ENCODE peak calls at places on chromosomes 2 and 18, in seven cellular contexts. Q, H, I, P, K, C and J are unnamed samples.

GRCh38 chr2:107405261-107405660 is 421.4 kb upstream of the RGPD4 start:
- DNase-seq in I (no peak), Q (no peak), H (no peak), K (no peak), P (no peak), C (no peak), J (no peak)

GRCh38 chr2:119010336-119010735 is 68.3 kb downstream of the MARCO start:
- DNase-seq in C (no peak), H (no peak), K (no peak), I (no peak), P (no peak), Q (no peak), J (no peak)

GRCh38 chr2:19623488-19623887 is 265.1 kb upstream of the OSR1 start:
- DNase-seq in H (no peak), I (no peak), P (no peak), K (no peak), C (no peak), Q (peak; percentile 60), J (no peak)

GRCh38 chr2:194126418-194126817 is 1530.6 kb upstream of the SLC39A10 start:
- DNase-seq in K (no peak), C (no peak), I (no peak), P (no peak), Q (no peak), H (no peak), J (no peak)

GRCh38 chr18:33841221-33841967 is 263.4 kb downstream of the ASXL3 start:
- DNase-seq in P (no peak), H (no peak), Q (no peak), K (no peak), I (no peak), C (no peak), J (no peak)

GRCh38 chr2:22904126-22904684 is 480.8 kb upstream of the KLHL29 start:
- DNase-seq in C (no peak), I (peak; percentile 62), K (no peak), P (no peak), H (peak; percentile 77), Q (no peak), J (no peak)

GRCh38 chr2:119283873-119284331 is 60.3 kb downstream of the STEAP3 start:
- DNase-seq in Q (peak; percentile 80), C (no peak), P (peak; percentile 85), I (no peak), K (no peak), H (no peak), J (no peak)

GRCh38 chr2:114724513-114724912 is 282.1 kb downstream of the DPP10 start:
- DNase-seq in I (peak; percentile 41), H (no peak), K (no peak), P (no peak), C (no peak), Q (no peak), J (no peak)

GRCh38 chr2:70659551-70659950 is 105.9 kb upstream of the TGFA start:
- DNase-seq in I (no peak), Q (no peak), H (peak; percentile 22), K (no peak), C (no peak), P (no peak), J (no peak)

GRCh38 chr2:38889045-38889444 is 630 bp upstream of the ARHGEF33 start:
- DNase-seq in I (no peak), H (no peak), C (no peak), K (no peak), Q (no peak), P (no peak), J (no peak)

GRCh38 chr18:47909484-47909883 is 21.0 kb downstream of the SMAD2 start:
- DNase-seq in I (no peak), H (no peak), C (no peak), P (no peak), K (no peak), Q (no peak), J (no peak)

GRCh38 chr2:127541849-127542630 is 6.6 kb downstream of the MYO7B start:
- DNase-seq in I (no peak), P (no peak), C (no peak), K (no peak), H (peak; percentile 87), Q (no peak), J (no peak)

GRCh38 chr2:191386938-191387536 is 141.8 kb downstream of the MYO1B start:
- DNase-seq in K (no peak), P (no peak), I (no peak), C (no peak), Q (peak; percentile 89), H (no peak), J (no peak)

GRCh38 chr2:45124456-45124855 is 115.2 kb upstream of the SIX2 start:
- DNase-seq in C (no peak), P (no peak), H (no peak), I (no peak), K (no peak), Q (no peak), J (no peak)

GRCh38 chr2:127039387-127040031 is 67.4 kb downstream of the BIN1 start:
- DNase-seq in C (no peak), K (no peak), P (no peak), H (peak; percentile 72), Q (no peak), I (no peak), J (no peak)

GRCh38 chr2:176092270-176093144 is at the start of gene HOXD13:
- DNase-seq in C (no peak), H (no peak), Q (no peak), P (peak; percentile 60), I (peak; percentile 87), K (no peak), J (no peak)

GRCh38 chr2:78145997-78146722 is 624.0 kb upstream of the LRRTM4 start:
- DNase-seq in H (no peak), Q (no peak), C (no peak), K (no peak), I (no peak), P (no peak), J (no peak)

GRCh38 chr2:45748239-45748638 is 96.8 kb downstream of the PRKCE start:
- DNase-seq in H (no peak), C (no peak), I (peak; percentile 52), Q (peak; percentile 63), K (no peak), P (no peak), J (no peak)

GRCh38 chr2:209519911-209520310 is 96.1 kb downstream of the MAP2 start:
- DNase-seq in I (no peak), P (no peak), C (no peak), Q (no peak), H (no peak), K (no peak), J (no peak)
- H3K27me3 ChIP-seq in I (no peaks in the 10 kb centered on the region), P (no peaks in the 10 kb centered on the region), C (no peaks in the 10 kb centered on the region), Q (no peaks in the 10 kb centered on the region), H (no peaks in the 10 kb centered on the region), K (no peaks in the 10 kb centered on the region), J (no peaks in the 10 kb centered on the region)

DNA sequence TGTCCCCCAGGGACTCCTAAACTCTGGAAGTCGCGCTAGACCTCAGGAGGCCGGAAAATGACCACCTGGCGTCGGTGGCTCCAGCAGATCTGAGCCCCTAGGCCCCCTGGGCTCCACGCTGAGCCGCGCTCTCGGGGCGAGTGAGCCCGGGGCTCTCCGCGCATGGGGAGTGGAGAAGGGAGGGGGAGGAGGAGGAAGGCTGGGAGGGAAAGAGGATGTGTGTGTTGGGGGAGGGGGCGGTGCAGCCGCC is 898 bp upstream of the DLX1 start:
- DNase-seq in P (no peak), Q (no peak), I (no peak), C (no peak), K (no peak), H (no peak), J (no peak)
- H3K4me3 ChIP-seq in P (peak overlapping the region; percentile 43), Q (peak overlapping the region; percentile 49), I (peak overlapping the region; percentile 8), C (peak overlapping the region; percentile 13), K (peak overlapping the region; percentile 51), H (no peak overlapping the region), J (peak overlapping the region; percentile 39)

GRCh38 chr18:697771-698170 is 14.7 kb downstream of the ENOSF1 start:
- DNase-seq in H (peak; percentile 15), I (no peak), C (no peak), Q (no peak), P (no peak), K (no peak), J (no peak)

GRCh38 chr18:703660-704018 is 8.8 kb downstream of the ENOSF1 start:
- DNase-seq in I (no peak), K (no peak), C (no peak), Q (no peak), H (no peak), P (no peak), J (no peak)

GRCh38 chr18:706438-706837 is 6.0 kb downstream of the ENOSF1 start:
- DNase-seq in K (no peak), I (no peak), Q (no peak), C (no peak), P (no peak), H (no peak), J (no peak)

GRCh38 chr18:708096-708495 is 4.3 kb downstream of the ENOSF1 start:
- DNase-seq in I (no peak), P (no peak), H (no peak), C (no peak), K (no peak), Q (no peak), J (no peak)

DNA sequence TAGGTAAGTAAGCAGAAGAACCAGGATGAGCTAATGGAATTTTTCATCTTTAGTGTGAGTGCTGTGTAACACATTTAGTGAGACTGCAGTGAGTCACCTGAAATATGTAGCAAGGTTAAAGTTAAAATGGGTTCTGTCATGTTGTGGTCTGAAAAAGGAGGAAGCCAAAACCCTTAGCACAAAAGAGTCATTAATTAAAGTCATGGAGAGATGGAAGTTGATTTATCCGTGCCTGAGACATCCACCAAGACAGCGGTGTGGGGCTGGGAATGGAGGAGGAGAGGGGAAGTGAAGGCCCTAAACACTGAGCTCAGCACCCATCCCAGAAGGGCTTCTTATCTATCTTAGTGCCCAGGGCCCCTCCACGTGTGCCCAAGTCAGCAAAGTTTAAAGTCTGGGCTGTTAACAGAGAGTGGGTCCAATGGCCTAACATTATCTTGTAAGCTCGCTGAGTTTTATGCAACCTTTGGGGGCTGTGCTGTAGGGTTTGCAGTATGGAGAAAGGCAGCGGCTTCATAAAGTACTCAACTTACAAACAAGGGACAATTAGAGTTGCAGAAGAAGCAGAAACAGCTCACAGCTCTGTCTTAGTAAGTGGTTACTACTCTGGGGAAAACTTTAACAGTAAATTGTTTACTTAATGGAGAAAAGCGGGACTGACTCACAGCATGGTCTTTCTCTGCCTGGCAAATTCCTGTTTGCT is 9.3 kb downstream of the ENOSF1 start:
- DNase-seq in Q (peak; percentile 91), C (no peak), I (peak; percentile 63), K (no peak), H (no peak), P (no peak), J (no peak)
- H3K4me1 ChIP-seq in Q (peaks cover 10% of the 10 kb centered on the region), C (no peaks in the 10 kb centered on the region), I (peaks cover 19% of the 10 kb centered on the region), K (peaks cover under 1% of the 10 kb centered on the region), H (no peaks in the 10 kb centered on the region), P (no peaks in the 10 kb centered on the region), J (no peaks in the 10 kb centered on the region)

GRCh38 chr2:1460851-1461418 is 47.7 kb downstream of the TPO start:
- DNase-seq in H (no peak), Q (no peak), K (no peak), I (no peak), P (no peak), C (no peak), J (no peak)

GRCh38 chr2:1458432-1458831 is 45.2 kb downstream of the TPO start:
- DNase-seq in K (no peak), P (no peak), H (no peak), C (no peak), Q (no peak), I (no peak), J (no peak)

GRCh38 chr2:1462984-1463383 is 49.7 kb downstream of the TPO start:
- DNase-seq in H (no peak), C (no peak), I (no peak), K (no peak), P (no peak), Q (no peak), J (no peak)

GRCh38 chr2:1459727-1460126 is 46.5 kb downstream of the TPO start:
- DNase-seq in I (no peak), K (no peak), Q (no peak), P (no peak), C (no peak), H (no peak), J (no peak)

GRCh38 chr2:1461507-1462390 is 48.5 kb downstream of the TPO start:
- DNase-seq in H (no peak), I (no peak), P (no peak), Q (no peak), K (no peak), C (no peak), J (no peak)
- H3K27me3 ChIP-seq in H (no peaks in the 10 kb centered on the region), I (no peaks in the 10 kb centered on the region), P (no peaks in the 10 kb centered on the region), Q (no peaks in the 10 kb centered on the region), K (peaks cover 14% of the 10 kb centered on the region), C (no peaks in the 10 kb centered on the region), J (no peaks in the 10 kb centered on the region)